ENCODE peak calls at places on chromosomes 1 and 21, in six cellular contexts. P, K, X, T, W and C are unnamed samples.

GRCh38 chr1:113804421-113805255 is 7.6 kb downstream of the RSBN1 start:
- DNase-seq in X (no peak), P (no peak), K (no peak), T (no peak), W (peak), C (no peak)

GRCh38 chr1:150887018-150887417 is at the start of gene CTXND2:
- DNase-seq in W (no peak), P (no peak), T (no peak), X (no peak), K (no peak), C (no peak)

GRCh38 chr1:193418745-193419058 is 232.3 kb upstream of the B3GALT2 start:
- DNase-seq in W (no peak), K (no peak), P (no peak), X (no peak), T (no peak), C (no peak)

GRCh38 chr1:110630770-110631663 is 24.9 kb upstream of the KCNA2 start:
- DNase-seq in P (no peak), K (peak), T (no peak), W (peak), X (peak), C (peak)

GRCh38 chr1:2133879-2134215 is 60.7 kb downstream of the FAAP20 start:
- DNase-seq in W (no peak), T (no peak), K (no peak), P (no peak), X (no peak), C (no peak)

GRCh38 chr1:235972316-235973090 is 92.4 kb downstream of the NID1 start:
- DNase-seq in T (no peak), X (no peak), P (no peak), K (no peak), W (no peak), C (no peak)

GRCh38 chr1:23452011-23452411 is 27.5 kb upstream of the TCEA3 start:
- DNase-seq in K (no peak), P (peak), X (peak), W (no peak), T (no peak), C (peak)

GRCh38 chr1:109631513-109632260 is 12.1 kb downstream of the AMPD2 start:
- DNase-seq in P (peak), W (no peak), X (no peak), K (peak), T (no peak), C (no peak)

GRCh38 chr1:8712413-8713229 is 104.8 kb downstream of the RERE start:
- DNase-seq in P (no peak), K (no peak), T (no peak), W (no peak), X (no peak), C (no peak)

GRCh38 chr1:204464174-204464573 is 30.4 kb downstream of the PIK3C2B start:
- DNase-seq in X (no peak), P (no peak), T (no peak), K (no peak), W (no peak), C (no peak)

GRCh38 chr1:210728437-210729149 is 399.9 kb downstream of the HHAT start:
- DNase-seq in X (no peak), T (no peak), P (no peak), K (no peak), W (no peak), C (no peak)

GRCh38 chr1:229229137-229229720 is 41.7 kb upstream of the RAB4A start:
- DNase-seq in X (no peak), W (no peak), T (no peak), P (no peak), K (no peak), C (peak)

GRCh38 chr1:183241446-183241845 is 55.4 kb downstream of the LAMC2 start:
- DNase-seq in K (no peak), X (no peak), P (no peak), W (no peak), T (no peak), C (no peak)

GRCh38 chr1:101264699-101265098 is 27.9 kb downstream of the S1PR1 start:
- DNase-seq in T (no peak), W (no peak), X (no peak), K (no peak), P (peak), C (peak)

GRCh38 chr1:244662604-244663003 is 9.7 kb downstream of the DESI2 start:
- DNase-seq in K (no peak), P (no peak), W (no peak), X (no peak), T (no peak), C (no peak)

GRCh38 chr1:169891539-169891885 is 2.2 kb downstream of the SCYL3 start:
- DNase-seq in W (no peak), K (no peak), X (no peak), T (no peak), P (no peak), C (no peak)

GRCh38 chr1:245874942-245875580 is 632.0 kb downstream of the SMYD3 start:
- DNase-seq in T (no peak), K (peak), W (peak), X (no peak), P (peak), C (no peak)

GRCh38 chr1:218499911-218500310 is 154.8 kb downstream of the TGFB2 start:
- DNase-seq in W (no peak), X (no peak), K (no peak), P (no peak), T (no peak), C (no peak)

GRCh38 chr1:201877877-201878339 is 10.8 kb upstream of the SHISA4 start:
- DNase-seq in W (peak), P (no peak), T (no peak), X (no peak), K (peak), C (peak)

GRCh38 chr1:174965006-174965971 is 34.5 kb upstream of the CACYBP start:
- DNase-seq in T (no peak), W (peak), P (peak), X (no peak), K (no peak), C (no peak)

GRCh38 chr1:146001734-146002133 is 5.4 kb upstream of the TXNIP start:
- DNase-seq in K (no peak), W (no peak), X (peak), T (no peak), P (peak), C (peak)

GRCh38 chr1:206479164-206480125 is 9.2 kb downstream of the IKBKE start:
- DNase-seq in P (peak), K (peak), T (peak), X (peak), W (peak), C (no peak)

GRCh38 chr1:29516063-29516820 is 279.9 kb downstream of the PTPRU start:
- DNase-seq in K (no peak), T (no peak), P (no peak), W (no peak), X (peak), C (no peak)

GRCh38 chr1:174968750-174969244 is 30.9 kb upstream of the CACYBP start:
- DNase-seq in X (no peak), T (no peak), K (no peak), W (no peak), P (no peak), C (no peak)

GRCh38 chr1:225426395-225427248 is 1.2 kb downstream of the LBR start:
- DNase-seq in P (no peak), K (peak), W (no peak), T (no peak), X (no peak), C (no peak)

DNA sequence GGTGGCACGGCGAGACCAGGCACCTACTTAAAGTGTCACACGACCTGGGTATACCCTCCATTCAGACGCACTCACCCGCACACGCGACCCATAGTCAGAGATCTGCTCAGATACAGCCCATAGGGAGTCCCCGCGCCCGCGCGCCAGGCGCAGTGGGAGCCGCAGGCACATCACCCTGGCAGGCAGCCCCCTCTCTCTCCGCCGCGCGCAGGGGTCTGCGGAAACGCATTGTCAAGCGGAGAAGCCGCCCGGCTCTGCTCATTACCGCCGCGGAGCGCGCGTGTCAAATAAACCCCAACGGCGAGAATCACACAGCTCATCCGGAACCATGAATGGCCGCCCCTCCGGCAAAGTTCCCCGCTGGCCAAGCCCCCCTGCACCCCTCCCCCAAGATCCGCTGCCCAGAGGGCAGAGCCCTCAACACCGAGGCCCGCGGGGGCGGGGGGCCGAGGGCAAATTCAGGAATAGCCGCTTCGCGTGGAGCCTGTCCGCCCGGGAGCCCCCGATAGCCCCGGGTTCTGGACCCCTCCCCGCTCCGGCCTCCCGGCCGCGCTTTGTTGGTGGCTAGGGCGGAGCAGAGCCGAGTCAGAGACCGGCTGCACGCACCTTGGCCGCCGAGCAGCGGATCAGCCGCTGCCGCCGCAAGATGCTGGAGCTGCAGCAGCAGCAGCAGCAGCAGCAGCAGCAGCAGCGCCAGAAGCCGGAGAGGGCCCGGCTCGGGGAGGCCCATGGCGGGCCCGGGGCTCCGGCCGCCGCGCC is 508 bp downstream of the LRP8 start:
- DNase-seq in K (peak), P (no peak), T (no peak), W (peak), X (peak), C (no peak)
- TF ChIP-seq POLR2A in K (no peak), P (no peak), T (no peak), W (no peak), X (no peak), C (no peak)

DNA sequence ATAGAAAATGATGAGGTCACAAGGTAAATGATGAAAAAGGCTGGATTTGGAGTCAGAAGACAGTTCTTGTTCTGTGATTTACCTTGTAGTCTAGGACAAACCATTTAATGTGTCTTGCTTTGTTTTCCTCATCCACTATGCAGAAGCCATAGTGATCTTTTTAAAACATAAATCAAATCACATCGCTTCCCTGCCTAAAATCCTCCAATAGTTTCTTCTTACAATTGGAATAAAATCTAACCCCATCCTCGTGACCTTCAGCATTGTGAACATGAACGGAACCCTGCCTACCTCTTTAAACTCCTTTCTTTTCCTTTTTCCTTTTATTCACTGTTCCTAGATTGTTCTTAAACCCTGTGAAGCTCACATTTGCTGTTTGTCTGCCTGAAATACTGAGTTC is 204.9 kb upstream of the SAMSN1 start:
- DNase-seq in T (no peak), W (no peak), P (no peak), K (no peak), X (no peak), C (no peak)
- TF ChIP-seq POLR2A in T (no peak), W (no peak), P (no peak), K (no peak), X (no peak), C (no peak)

DNA sequence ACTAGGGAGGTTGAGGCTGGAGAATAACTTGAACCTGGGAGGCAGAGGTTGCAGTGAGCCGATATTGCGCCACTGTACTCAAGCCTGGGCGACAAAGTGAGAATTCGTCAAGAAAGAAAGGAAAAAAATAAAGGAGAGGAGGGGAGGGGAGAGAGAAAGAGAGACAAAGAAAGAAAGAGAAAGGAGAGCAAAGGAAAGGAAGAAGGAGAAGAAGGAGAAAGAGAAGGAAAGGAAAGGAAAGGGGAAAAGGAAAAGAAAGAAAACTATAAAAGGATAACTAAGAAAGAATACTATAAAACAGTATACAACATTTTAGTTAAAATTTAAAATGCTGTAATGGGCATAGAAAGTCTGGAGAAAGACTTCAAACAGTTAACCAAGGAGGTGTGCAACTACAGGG is 33.6 kb downstream of the EIF4G3 start:
- DNase-seq in K (no peak), P (no peak), X (no peak), T (no peak), W (no peak), C (no peak)
- TF ChIP-seq POLR2A in K (no peak), P (no peak), X (no peak), T (no peak), W (no peak), C (no peak)

DNA sequence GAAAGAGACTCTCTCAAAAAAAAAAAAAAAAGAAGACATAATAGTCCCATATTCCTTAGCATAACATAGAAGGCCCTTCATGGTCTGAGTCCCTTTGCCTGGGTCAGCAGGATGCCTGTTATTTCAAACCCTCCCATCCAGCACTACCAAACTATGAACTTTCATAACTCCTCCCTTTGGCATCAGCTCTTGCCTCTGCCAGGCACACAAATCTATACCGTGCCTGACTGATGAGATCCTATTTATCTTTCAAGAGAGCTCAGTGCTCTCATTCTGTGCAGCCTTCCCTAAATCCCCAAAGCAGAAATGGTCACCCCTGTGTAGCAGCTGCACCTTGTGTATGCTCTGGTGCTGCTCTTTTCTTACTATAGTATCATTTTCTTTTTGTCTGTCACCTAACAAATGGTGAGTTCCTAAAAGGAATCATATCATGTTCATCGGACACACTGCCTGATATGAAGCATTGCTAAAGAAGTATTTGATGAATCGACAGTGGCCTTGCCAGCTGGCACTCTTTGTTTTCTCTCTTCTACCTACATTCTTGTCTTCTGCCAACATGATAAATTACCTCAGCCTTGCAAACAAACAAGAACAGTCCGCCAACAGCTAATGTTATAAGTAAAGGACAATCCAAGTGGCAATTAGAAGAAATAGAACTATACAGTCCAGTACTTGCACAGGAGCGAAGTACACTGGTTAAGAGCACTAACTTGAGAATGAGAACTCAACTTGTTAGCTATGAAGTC is 29.9 kb downstream of the FMO4 start:
- DNase-seq in K (no peak), W (no peak), T (no peak), P (no peak), X (no peak), C (no peak)
- TF ChIP-seq POLR2A in K (no peak), W (no peak), T (no peak), P (no peak), X (no peak), C (no peak)

GRCh38 chr21:41784456-41785102 is 17.7 kb upstream of the RIPK4 start:
- DNase-seq in W (no peak), T (no peak), X (peak), P (no peak), K (no peak), C (no peak)
- TF ChIP-seq POLR2A in W (no peak), T (no peak), X (no peak), P (no peak), K (no peak), C (no peak)

GRCh38 chr21:37338671-37339526 is 27.7 kb upstream of the DYRK1A start:
- DNase-seq in K (peak), P (no peak), X (no peak), T (no peak), W (peak), C (peak)
- TF ChIP-seq POLR2A in K (no peak), P (no peak), X (no peak), T (no peak), W (peak), C (peak)

GRCh38 chr1:233294991-233295774 is at the start of gene PCNX2:
- DNase-seq in P (no peak), W (peak), K (peak), T (peak), X (peak), C (no peak)
- TF ChIP-seq POLR2A in P (no peak), W (no peak), K (no peak), T (no peak), X (peak), C (no peak)